ENCODE peak calls at places on chromosomes 1 and 21, in eight cellular contexts. H, N, X, I, U, K, G and Y are unnamed samples.

GRCh38 chr21:37842163-37842919 is 73.9 kb downstream of the KCNJ6 start:
- DNase-seq in U (no peak), K (no peak), X (no peak), N (no peak), G (no peak), I (no peak), H (no peak), Y (no peak)

GRCh38 chr1:188782220-188782841 is 1695.3 kb downstream of the BRINP3 start:
- DNase-seq in G (no peak), I (peak), K (no peak), X (no peak), N (no peak), U (no peak), H (peak), Y (no peak)

GRCh38 chr1:10516244-10516643 is 41.5 kb downstream of the PEX14 start:
- DNase-seq in G (no peak), U (no peak), H (no peak), I (no peak), X (no peak), N (no peak), K (no peak), Y (no peak)

GRCh38 chr1:55575571-55576279 is 360.6 kb upstream of the USP24 start:
- DNase-seq in G (no peak), H (no peak), X (no peak), I (no peak), N (no peak), K (no peak), U (no peak), Y (peak)

GRCh38 chr21:28832013-28832714 is 160.5 kb downstream of the LTN1 start:
- DNase-seq in U (no peak), G (no peak), K (no peak), H (peak), I (no peak), N (no peak), X (no peak), Y (no peak)

GRCh38 chr1:64886877-64887276 is 79.5 kb downstream of the JAK1 start:
- DNase-seq in I (no peak), H (no peak), K (no peak), N (no peak), X (no peak), U (no peak), G (no peak), Y (no peak)

GRCh38 chr1:9235123-9235513 is 544 bp downstream of the H6PD start:
- DNase-seq in G (no peak), K (peak), I (no peak), U (no peak), H (peak), N (no peak), X (no peak), Y (peak)

GRCh38 chr1:169202836-169203235 is 96.3 kb downstream of the ATP1B1 start:
- DNase-seq in X (no peak), H (no peak), N (no peak), I (no peak), G (no peak), U (no peak), K (no peak), Y (no peak)

GRCh38 chr1:219518168-219518905 is 94.6 kb downstream of the ZC3H11B start:
- DNase-seq in U (no peak), I (no peak), G (no peak), K (no peak), N (no peak), H (peak), X (no peak), Y (no peak)

GRCh38 chr1:219517031-219517430 is 95.9 kb downstream of the ZC3H11B start:
- DNase-seq in U (no peak), I (peak), G (no peak), K (no peak), X (no peak), H (no peak), N (no peak), Y (no peak)

GRCh38 chr1:219518906-219519248 is 94.0 kb downstream of the ZC3H11B start:
- DNase-seq in H (no peak), G (no peak), N (no peak), I (no peak), X (no peak), K (no peak), U (no peak), Y (no peak)

GRCh38 chr1:219514728-219515127 is 98.2 kb downstream of the ZC3H11B start:
- DNase-seq in U (no peak), G (no peak), K (no peak), I (no peak), H (no peak), N (no peak), X (no peak), Y (no peak)
- TF ChIP-seq POLR2A in U (no peak), G (no peak), K (no peak), I (no peak), H (no peak), N (no peak), X (no peak), Y (no peak)

DNA sequence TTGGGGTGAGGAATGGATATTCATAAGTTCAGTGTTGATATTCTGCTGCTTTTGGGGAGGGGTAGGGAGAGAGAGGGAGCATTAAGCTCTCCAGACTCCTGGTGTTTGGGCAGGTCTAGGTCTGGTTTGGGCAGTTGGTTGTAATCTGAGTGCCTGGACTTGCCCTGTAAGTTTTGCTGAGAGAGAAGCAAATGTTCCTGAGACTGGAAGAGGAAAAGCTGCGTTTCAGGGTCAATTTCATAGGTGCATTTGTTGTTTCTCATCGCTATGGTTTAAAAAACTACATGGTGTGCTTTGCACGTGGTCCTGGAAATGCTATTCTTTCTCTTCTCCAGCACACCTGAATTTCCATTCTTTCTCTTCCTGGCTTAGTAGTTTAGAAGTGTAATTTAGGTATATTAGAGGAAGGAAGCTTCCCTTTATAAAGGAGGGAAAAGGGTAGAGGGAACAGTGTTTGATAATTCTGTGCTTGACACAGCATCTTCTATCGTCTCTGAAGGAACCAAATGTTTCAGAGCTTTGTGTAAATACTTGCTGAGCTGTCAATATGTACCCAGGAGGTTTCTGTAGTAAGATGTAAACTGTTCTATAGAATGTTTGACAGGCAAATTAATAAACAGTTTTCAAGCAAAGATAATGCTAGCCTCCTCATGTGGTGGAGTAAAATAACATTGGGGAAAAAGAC is 6.3 kb downstream of the ARID1A start:
- DNase-seq in U (no peak), X (no peak), G (no peak), N (no peak), H (no peak), K (no peak), I (no peak), Y (no peak)
- TF ChIP-seq POLR2A in U (no peak), X (no peak), G (no peak), N (no peak), H (no peak), K (no peak), I (no peak), Y (no peak)

DNA sequence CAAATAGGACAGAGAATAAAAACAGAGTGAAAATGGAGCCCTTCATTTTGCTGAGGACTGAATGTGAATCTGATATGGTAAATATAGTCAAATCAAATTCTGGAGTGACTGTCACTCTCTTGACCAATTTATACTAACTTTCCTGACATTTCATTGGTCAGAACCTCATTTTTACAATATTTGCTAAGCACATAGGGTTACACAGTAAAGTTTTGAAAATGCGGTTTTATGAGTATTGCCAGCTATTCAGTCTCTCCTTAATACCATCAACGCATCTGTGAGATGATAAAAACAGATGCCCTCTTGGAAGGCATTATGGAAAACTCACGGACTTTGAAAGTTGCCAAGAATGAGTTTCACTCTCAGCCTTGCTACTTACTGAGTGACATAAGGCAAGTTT is at the start of gene INSL5:
- DNase-seq in X (no peak), G (no peak), U (no peak), N (no peak), H (no peak), I (no peak), K (no peak), Y (no peak)
- TF ChIP-seq POLR2A in X (no peak), G (no peak), U (no peak), N (no peak), H (no peak), I (no peak), K (no peak), Y (no peak)

DNA sequence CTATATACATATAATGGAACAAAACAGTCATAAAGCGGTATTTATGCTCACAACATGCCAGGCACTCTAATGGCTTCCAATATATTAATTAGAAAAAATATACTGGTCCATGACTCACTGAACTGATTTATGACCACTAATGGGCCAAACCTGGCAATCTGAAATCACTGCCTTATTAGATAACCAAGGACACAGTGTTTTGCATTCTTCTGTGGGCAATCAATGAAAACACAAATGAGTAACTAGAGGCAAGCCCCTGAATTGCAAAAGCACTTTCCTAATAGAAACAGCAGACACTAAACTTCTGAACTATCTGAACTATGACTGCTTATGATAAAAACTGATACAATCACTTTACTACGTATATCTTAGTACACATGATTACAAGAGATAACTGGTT is 3.5 kb downstream of the GCLM start:
- DNase-seq in I (no peak), U (no peak), H (peak), N (no peak), G (no peak), X (no peak), K (no peak), Y (no peak)
- TF ChIP-seq POLR2A in I (no peak), U (no peak), H (no peak), N (no peak), G (no peak), X (no peak), K (no peak), Y (no peak)